ENCODE peak calls at places on chromosomes 7 and 10, in four cellular contexts. C, Y, F and Q are unnamed samples.

GRCh38 chr7:98598846-98599615 is 18.1 kb upstream of the NPTX2 start:
- DNase-seq in C (no peak), F (no peak), Y (no peak), Q (no peak)

GRCh38 chr10:104501449-104501848 is 139.6 kb upstream of the SORCS3 start:
- DNase-seq in C (no peak), Y (no peak), F (no peak), Q (no peak)

GRCh38 chr7:35251606-35252310 is 2.1 kb downstream of the TBX20 start:
- DNase-seq in C (no peak), Y (no peak), F (no peak), Q (no peak)

GRCh38 chr7:99639267-99639666 is 22.5 kb downstream of the ZSCAN25 start:
- DNase-seq in F (no peak), C (no peak), Y (no peak), Q (no peak)

GRCh38 chr10:97914837-97915211 is 65.2 kb downstream of the GOLGA7B start:
- DNase-seq in C (peak), Y (peak), F (no peak), Q (peak)

GRCh38 chr10:3782456-3783312 is 2.3 kb downstream of the KLF6 start:
- DNase-seq in Y (no peak), F (no peak), C (peak), Q (no peak)

GRCh38 chr7:100406767-100407166 is 21.7 kb downstream of the ZCWPW1 start:
- DNase-seq in C (no peak), F (peak), Y (no peak), Q (no peak)

GRCh38 chr7:103063895-103064294 is 10.7 kb downstream of the FBXL13 start:
- DNase-seq in F (no peak), Y (no peak), C (no peak), Q (no peak)

GRCh38 chr10:101258179-101258885 is 29.1 kb upstream of the LBX1 start:
- DNase-seq in F (no peak), Y (no peak), C (no peak), Q (no peak)

GRCh38 chr10:72490951-72491350 is 134.9 kb downstream of the MICU1 start:
- DNase-seq in C (no peak), Y (no peak), F (no peak), Q (no peak)

GRCh38 chr7:37448057-37448636 is 517 bp downstream of the ELMO1 start:
- DNase-seq in Y (peak), C (no peak), F (no peak), Q (no peak)

GRCh38 chr10:95906675-95907453 is 911 bp upstream of the CC2D2B start:
- DNase-seq in F (peak), Y (no peak), C (peak), Q (no peak)

GRCh38 chr7:117750612-117751563 is 122.4 kb downstream of the CTTNBP2 start:
- DNase-seq in Y (no peak), F (peak), C (peak), Q (no peak)

GRCh38 chr10:116828121-116828520 is 21.2 kb upstream of the ENO4 start:
- DNase-seq in C (no peak), Y (no peak), F (no peak), Q (no peak)

GRCh38 chr10:131698232-131698631 is 202.6 kb upstream of the PPP2R2D start:
- DNase-seq in C (no peak), Y (no peak), F (no peak), Q (no peak)

GRCh38 chr10:17735166-17735941 is 16.6 kb upstream of the TMEM236 start:
- DNase-seq in F (no peak), C (no peak), Y (no peak), Q (no peak)

GRCh38 chr10:29635711-29636144 is 957 bp upstream of the SVIL start:
- DNase-seq in C (no peak), F (no peak), Y (no peak), Q (no peak)

GRCh38 chr10:87761892-87762291 is 56.1 kb downstream of the ATAD1 start:
- DNase-seq in Y (no peak), F (no peak), C (peak), Q (no peak)

GRCh38 chr10:58280485-58280884 is 11.5 kb downstream of the CISD1 start:
- DNase-seq in Y (no peak), F (no peak), C (no peak), Q (no peak)

GRCh38 chr10:43294241-43294658 is 27.4 kb upstream of the RASGEF1A start:
- DNase-seq in C (no peak), F (no peak), Y (peak), Q (peak)

GRCh38 chr7:26944486-26944885 is 80.1 kb upstream of the SKAP2 start:
- DNase-seq in F (no peak), C (no peak), Y (no peak), Q (no peak)

GRCh38 chr7:83486957-83487356 is 162.0 kb downstream of the SEMA3E start:
- DNase-seq in F (no peak), C (no peak), Y (no peak), Q (no peak)

GRCh38 chr10:52212062-52212461 is 102.0 kb upstream of the DKK1 start:
- DNase-seq in F (no peak), C (no peak), Y (no peak), Q (no peak)

GRCh38 chr10:72487521-72487920 is 132.8 kb upstream of the DNAJB12 start:
- DNase-seq in Y (no peak), F (no peak), C (no peak), Q (no peak)

GRCh38 chr7:77415822-77416620 is at the start of gene GSAP:
- DNase-seq in C (no peak), Y (peak), F (no peak), Q (peak)

GRCh38 chr7:102317231-102318059 is 30.8 kb downstream of the SH2B2 start:
- DNase-seq in Y (no peak), C (no peak), F (no peak), Q (no peak)

GRCh38 chr10:29730461-29730860 is 95.7 kb upstream of the SVIL start:
- DNase-seq in Y (no peak), F (no peak), C (no peak), Q (no peak)

GRCh38 chr7:139696547-139696946 is 81.3 kb downstream of the HIPK2 start:
- DNase-seq in C (no peak), Y (no peak), F (no peak), Q (no peak)

GRCh38 chr7:140005341-140005740 is 57.4 kb downstream of the PARP12 start:
- DNase-seq in Y (no peak), F (no peak), C (no peak), Q (no peak)

GRCh38 chr10:30420266-30420665 is 13.7 kb upstream of the MAP3K8 start:
- DNase-seq in F (no peak), C (no peak), Y (no peak), Q (no peak)

GRCh38 chr10:5911670-5912069 is 21.6 kb downstream of the FBH1 start:
- DNase-seq in C (no peak), Y (no peak), F (no peak), Q (no peak)

GRCh38 chr10:43035785-43036184 is 41.1 kb upstream of the RET start:
- DNase-seq in C (no peak), Y (no peak), F (no peak), Q (no peak)

GRCh38 chr7:85222522-85222921 is 35.7 kb upstream of the SEMA3D start:
- DNase-seq in Y (no peak), F (no peak), C (no peak), Q (no peak)

GRCh38 chr7:66140924-66141323 is 26.3 kb downstream of the CRCP start:
- DNase-seq in C (peak), Y (no peak), F (peak), Q (peak)

GRCh38 chr7:118573065-118573464 is 348.6 kb downstream of the ANKRD7 start:
- DNase-seq in Y (no peak), C (no peak), F (no peak), Q (no peak)

GRCh38 chr10:30098624-30099023 is 39.2 kb upstream of the JCAD start:
- DNase-seq in C (peak), Y (no peak), F (peak), Q (no peak)